ENCODE peak calls at places on chromosome 2, in five cellular contexts. Q is upper lobe of left lung, L is left ventricle myocardium inferior, B is HepG2, G is GM23338. C is an unnamed sample.

GRCh38 chr2:217746741-217747287 is 256.0 kb downstream of the TNS1 start:
- DNase-seq in Q (no peak), L (no peak), B (no peak), G (no peak), C (no peak)

GRCh38 chr2:105600949-105601708 is 143.6 kb upstream of the NCK2 start:
- DNase-seq in Q (no peak), L (no peak), B (no peak), G (no peak), C (no peak)

GRCh38 chr2:31996571-31997150 is 14.1 kb downstream of the MEMO1 start:
- DNase-seq in Q (no peak), L (no peak), B (no peak), G (no peak), C (no peak)

GRCh38 chr2:165573534-165574461 is 104.3 kb downstream of the CSRNP3 start:
- DNase-seq in Q (peak; percentile 53), L (peak; percentile 36), B (peak; percentile 78), G (peak; percentile 92), C (no peak)

GRCh38 chr2:229118336-229118735 is 152.8 kb downstream of the PID1 start:
- DNase-seq in Q (no peak), L (no peak), B (no peak), G (no peak), C (no peak)

GRCh38 chr2:32136097-32136496 is 29.6 kb upstream of the SLC30A6 start:
- DNase-seq in Q (no peak), L (no peak), B (no peak), G (no peak), C (no peak)

GRCh38 chr2:227509824-227510619 is 38.1 kb downstream of the AGFG1 start:
- DNase-seq in Q (no peak), L (no peak), B (peak; percentile 18), G (peak; percentile 32), C (no peak)

GRCh38 chr2:190766581-190766980 is 114.0 kb upstream of the GLS start:
- DNase-seq in Q (no peak), L (no peak), B (no peak), G (no peak), C (no peak)

DNA sequence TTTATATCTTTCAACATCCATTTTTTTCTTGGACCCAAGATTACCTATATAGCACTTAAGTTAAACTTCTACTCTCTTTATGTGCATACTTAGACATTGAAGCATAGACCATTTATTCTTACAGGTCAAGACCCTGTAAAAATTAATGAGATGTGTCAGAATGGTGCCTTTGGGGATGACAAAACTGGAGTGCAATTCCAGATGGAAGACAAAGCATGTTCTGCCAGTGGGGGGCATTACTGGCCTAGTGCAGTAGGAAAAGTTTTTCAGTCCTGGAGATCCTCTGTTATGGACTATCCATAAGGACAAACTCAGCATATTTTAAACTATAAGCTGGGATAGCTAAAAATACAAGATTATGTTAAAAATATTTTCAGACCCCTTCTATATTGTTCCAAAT is 57.8 kb upstream of the MMADHC start:
- DNase-seq in Q (no peak), L (no peak), B (no peak), G (no peak), C (no peak)
- TF ChIP-seq CTCF in Q (no peak), L (no peak), B (no peak), G (peak; percentile 46), C (no peak)

GRCh38 chr2:215171826-215172225 is 33.4 kb upstream of the ABCA12 start:
- DNase-seq in Q (no peak), L (no peak), B (no peak), G (no peak), C (no peak)
- H3K4me3 ChIP-seq in Q (no peak overlapping the region), L (no peak overlapping the region), B (no peak overlapping the region), G (no peak overlapping the region), C (no peak overlapping the region)

GRCh38 chr2:183037660-183038340 is 457 bp downstream of the NCKAP1 start:
- DNase-seq in Q (no peak), L (peak; percentile 51), B (peak; percentile 27), G (peak; percentile 54), C (peak; percentile 69)
- H3K27me3 ChIP-seq in Q (no peaks in the 10 kb centered on the region), L (no peaks in the 10 kb centered on the region), B (peaks cover 13% of the 10 kb centered on the region), G (peaks cover 9% of the 10 kb centered on the region), C (no peaks in the 10 kb centered on the region)

GRCh38 chr2:158754303-158754611 is 40.9 kb upstream of the DAPL1 start:
- DNase-seq in Q (no peak), L (no peak), B (no peak), G (no peak), C (no peak)

GRCh38 chr2:158756976-158757375 is 38.1 kb upstream of the DAPL1 start:
- DNase-seq in Q (no peak), L (no peak), B (no peak), G (no peak), C (no peak)

GRCh38 chr2:158756331-158756730 is 38.8 kb upstream of the DAPL1 start:
- DNase-seq in Q (no peak), L (no peak), B (no peak), G (no peak), C (no peak)

GRCh38 chr2:158755310-158755709 is 39.8 kb upstream of the DAPL1 start:
- DNase-seq in Q (no peak), L (no peak), B (peak; percentile 22), G (no peak), C (no peak)

GRCh38 chr2:158755738-158756137 is 39.4 kb upstream of the DAPL1 start:
- DNase-seq in Q (no peak), L (no peak), B (no peak), G (peak; percentile 72), C (no peak)
- TF ChIP-seq CTCF in Q (no peak), L (peak; percentile 14), B (peak; percentile 52), G (peak; percentile 81), C (peak; percentile 54)

GRCh38 chr2:149601141-149601796 is 13.7 kb upstream of the MMADHC start:
- DNase-seq in Q (no peak), L (no peak), B (no peak), G (no peak), C (no peak)

GRCh38 chr2:149597050-149598013 is 9.8 kb upstream of the MMADHC start:
- DNase-seq in Q (peak; percentile 33), L (no peak), B (peak; percentile 57), G (peak; percentile 84), C (peak; percentile 47)

GRCh38 chr2:149595069-149595963 is 7.7 kb upstream of the MMADHC start:
- DNase-seq in Q (no peak), L (no peak), B (no peak), G (no peak), C (no peak)

GRCh38 chr2:149596471-149596870 is 8.9 kb upstream of the MMADHC start:
- DNase-seq in Q (no peak), L (no peak), B (no peak), G (no peak), C (no peak)

DNA sequence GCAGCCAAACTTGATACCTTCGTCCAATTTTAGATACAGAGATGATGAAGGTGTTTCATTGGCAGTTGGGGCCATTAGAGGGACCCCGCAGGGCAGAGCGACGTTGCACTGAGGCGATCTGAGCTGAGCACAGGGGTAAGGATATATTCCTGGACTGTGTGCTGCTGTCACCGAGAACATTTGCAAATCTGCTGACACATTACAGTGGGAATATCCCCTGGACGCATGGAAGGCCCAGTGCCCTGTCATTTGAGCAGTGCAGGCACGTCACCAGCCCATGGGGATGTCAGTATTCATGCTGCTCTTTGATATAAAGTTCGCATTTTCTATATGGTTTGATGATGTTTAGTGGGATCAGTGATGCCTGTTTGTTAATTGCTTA is 10.4 kb upstream of the MMADHC start:
- DNase-seq in Q (no peak), L (no peak), B (no peak), G (no peak), C (no peak)
- H3K4me3 ChIP-seq in Q (no peak overlapping the region), L (peak overlapping the region; percentile 39), B (no peak overlapping the region), G (no peak overlapping the region), C (no peak overlapping the region)

GRCh38 chr2:230864122-230864604 is 579 bp upstream of the ITM2C start:
- DNase-seq in Q (no peak), L (no peak), B (no peak), G (no peak), C (peak; percentile 13)
- H3K27me3 ChIP-seq in Q (no peaks in the 10 kb centered on the region), L (peaks cover 66% of the 10 kb centered on the region), B (peaks cover 16% of the 10 kb centered on the region), G (no peaks in the 10 kb centered on the region), C (no peaks in the 10 kb centered on the region)